ENCODE peak calls at places on chromosomes 13 and 19, in seven cellular contexts. G is PC-3, Y is GM23338, H is MM.1S, W is hepatocyte, Q is HCT116, L is SK-N-SH. I is an unnamed sample. For H3K9me2, the result is how much of the 10 kb centered on the place peaks cover.

GRCh38 chr13:110108348-110109139 is 198.4 kb downstream of the COL4A1 start:
- DNase-seq in G (peak), Y (peak), H (peak), W (peak), Q (peak), L (peak), I (no peak)

GRCh38 chr19:38614289-38614688 is 3.5 kb downstream of the MAP4K1 start:
- DNase-seq in G (no peak), Y (no peak), H (no peak), W (no peak), Q (no peak), L (no peak), I (no peak)

GRCh38 chr13:26881154-26881553 is 120.6 kb upstream of the GPR12 start:
- DNase-seq in G (peak), Y (no peak), H (no peak), W (no peak), Q (no peak), L (peak), I (no peak)

GRCh38 chr13:76812206-76812882 is 73.9 kb downstream of the KCTD12 start:
- DNase-seq in G (no peak), Y (no peak), H (no peak), W (peak), Q (no peak), L (peak), I (no peak)

GRCh38 chr19:5907216-5907615 is 2.5 kb downstream of the VMAC start:
- DNase-seq in G (no peak), Y (no peak), H (no peak), W (no peak), Q (no peak), L (no peak), I (no peak)

GRCh38 chr19:48419158-48419920 is 25.9 kb downstream of the GRIN2D start:
- DNase-seq in G (peak), Y (peak), H (peak), W (no peak), Q (no peak), L (peak), I (peak)

GRCh38 chr19:38304866-38305429 is 897 bp downstream of the C19orf33 start:
- DNase-seq in G (peak), Y (peak), H (no peak), W (peak), Q (peak), L (peak), I (no peak)

GRCh38 chr19:30156646-30157045 is 214.6 kb downstream of the URI1 start:
- DNase-seq in G (no peak), Y (no peak), H (no peak), W (no peak), Q (no peak), L (no peak), I (no peak)

GRCh38 chr19:55172741-55173140 is 6.3 kb upstream of the DNAAF3 start:
- DNase-seq in G (peak), Y (no peak), H (no peak), W (no peak), Q (no peak), L (no peak), I (no peak)

GRCh38 chr13:97403893-97404683 is 29.9 kb upstream of the RAP2A start:
- DNase-seq in G (peak), Y (no peak), H (no peak), W (no peak), Q (no peak), L (no peak), I (no peak)

GRCh38 chr13:38002596-38002995 is 133.0 kb upstream of the TRPC4 start:
- DNase-seq in G (peak), Y (no peak), H (no peak), W (no peak), Q (no peak), L (no peak), I (no peak)

GRCh38 chr13:98033277-98034247 is 80.1 kb downstream of the IPO5 start:
- DNase-seq in G (peak), Y (peak), H (no peak), W (peak), Q (peak), L (peak), I (no peak)

GRCh38 chr19:48752511-48753365 is at the start of gene FUT1:
- DNase-seq in G (peak), Y (peak), H (peak), W (peak), Q (peak), L (peak), I (peak)

GRCh38 chr19:3668331-3669133 is 31.7 kb downstream of the PIP5K1C start:
- DNase-seq in G (no peak), Y (no peak), H (no peak), W (peak), Q (no peak), L (no peak), I (no peak)

GRCh38 chr13:105452895-105453294 is 1082.6 kb downstream of the EFNB2 start:
- DNase-seq in G (peak), Y (no peak), H (no peak), W (no peak), Q (no peak), L (no peak), I (no peak)

GRCh38 chr13:27792393-27793218 is at the start of gene GSX1:
- DNase-seq in G (peak), Y (peak), H (no peak), W (peak), Q (no peak), L (no peak), I (no peak)

DNA sequence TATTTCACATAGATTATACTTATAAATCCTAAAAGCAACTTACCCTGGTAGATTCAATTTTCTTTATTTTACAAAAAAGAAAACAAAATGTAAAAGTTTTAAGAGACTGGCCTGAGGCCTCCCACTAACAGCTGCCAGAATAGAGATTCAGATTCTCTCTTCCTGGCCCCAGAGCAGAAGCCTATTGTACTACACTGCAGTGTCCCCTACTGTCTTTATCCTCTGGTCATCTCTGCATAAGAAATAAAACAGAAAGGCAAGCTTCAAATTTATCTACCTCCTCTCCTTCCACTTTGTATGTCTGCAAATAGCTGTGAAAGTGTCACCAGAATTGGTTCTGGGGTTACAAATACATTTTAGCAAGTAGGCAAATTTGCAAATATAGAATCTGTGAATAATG is 1004.1 kb upstream of the PCDH9 start:
- DNase-seq in G (peak), Y (peak), H (no peak), W (peak), Q (no peak), L (peak), I (no peak)
- H3K9me2 ChIP-seq in G (under half), Y (under half), H (under half), W (under half), Q (under half), L (under half), I (under half)

DNA sequence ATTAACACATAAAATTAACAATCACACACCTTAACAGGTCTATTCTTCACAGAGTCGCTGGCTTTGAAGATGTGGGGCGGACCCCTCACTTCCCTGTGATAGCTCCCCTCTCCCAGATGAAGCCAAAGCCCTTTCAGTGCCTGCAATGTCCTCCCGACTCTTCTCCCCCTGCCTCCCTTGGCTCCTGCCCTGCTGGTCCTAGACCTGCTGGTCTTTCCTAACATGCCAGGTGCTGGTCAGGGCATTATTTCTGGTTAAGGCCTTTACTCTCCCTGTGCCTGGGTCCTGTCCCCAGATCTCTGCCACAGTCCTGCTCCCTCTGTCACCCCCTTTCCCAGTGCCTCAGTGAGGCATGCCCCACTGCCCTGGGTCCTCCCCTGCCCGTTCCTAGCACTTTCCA is 12.2 kb downstream of the ERICH6B start:
- DNase-seq in G (no peak), Y (no peak), H (no peak), W (no peak), Q (no peak), L (no peak), I (no peak)
- TF ChIP-seq EZH2phosphoT487 in G (no peak), Y (no peak), H (no peak), W (no peak), Q (no peak), L (no peak), I (no peak)

GRCh38 chr19:45056831-45057230 is 18.0 kb downstream of the CLASRP start:
- DNase-seq in G (no peak), Y (no peak), H (no peak), W (no peak), Q (no peak), L (no peak), I (peak)

GRCh38 chr19:45061965-45062364 is 14.3 kb downstream of the ZNF296 start:
- DNase-seq in G (no peak), Y (no peak), H (no peak), W (no peak), Q (no peak), L (peak), I (no peak)

GRCh38 chr19:45057444-45057843 is 18.6 kb downstream of the CLASRP start:
- DNase-seq in G (no peak), Y (no peak), H (no peak), W (no peak), Q (no peak), L (no peak), I (no peak)

GRCh38 chr19:45058622-45059159 is 17.6 kb downstream of the ZNF296 start:
- DNase-seq in G (no peak), Y (no peak), H (no peak), W (no peak), Q (no peak), L (no peak), I (no peak)

GRCh38 chr19:45059258-45059965 is 16.9 kb downstream of the ZNF296 start:
- DNase-seq in G (peak), Y (peak), H (peak), W (peak), Q (peak), L (peak), I (peak)
- TF ChIP-seq CTCF in G (peak), Y (peak), H (peak), W (peak), Q (peak), L (peak), I (peak)

DNA sequence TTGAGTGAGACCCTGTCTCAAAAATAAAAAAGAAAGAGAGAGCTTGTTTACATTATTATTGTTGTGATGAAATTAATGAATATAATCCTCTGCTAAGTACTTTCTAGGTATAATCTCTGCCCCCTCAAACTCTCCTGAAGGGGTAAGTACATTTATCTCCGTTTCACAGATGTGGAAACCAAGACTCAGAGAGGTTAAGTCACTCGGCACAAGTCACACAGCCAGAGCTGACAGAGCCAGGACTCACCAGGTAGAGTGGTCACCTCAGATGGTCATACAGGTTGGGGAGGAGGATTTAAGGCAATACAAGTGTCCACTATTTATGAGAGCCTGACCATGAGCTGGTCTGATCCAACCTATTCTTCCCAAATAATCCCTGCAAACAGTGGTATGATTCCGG is 15.2 kb upstream of the LYPD3 start:
- DNase-seq in G (no peak), Y (no peak), H (no peak), W (no peak), Q (no peak), L (no peak), I (no peak)
- H3K9me2 ChIP-seq in G (under half), Y (under half), H (under half), W (under half), Q (under half), L (under half), I (under half)

GRCh38 chr13:31627097-31627496 is 112.2 kb upstream of the RXFP2 start:
- DNase-seq in G (no peak), Y (no peak), H (no peak), W (no peak), Q (no peak), L (no peak), I (no peak)

GRCh38 chr13:31625115-31625514 is 114.2 kb upstream of the RXFP2 start:
- DNase-seq in G (peak), Y (no peak), H (no peak), W (no peak), Q (no peak), L (no peak), I (no peak)

GRCh38 chr13:31631071-31631470 is 108.3 kb upstream of the RXFP2 start:
- DNase-seq in G (no peak), Y (no peak), H (no peak), W (no peak), Q (no peak), L (no peak), I (no peak)

GRCh38 chr13:31631716-31632115 is 107.6 kb upstream of the RXFP2 start:
- DNase-seq in G (no peak), Y (peak), H (no peak), W (no peak), Q (no peak), L (no peak), I (no peak)

GRCh38 chr13:31629085-31629785 is 110.1 kb upstream of the RXFP2 start:
- DNase-seq in G (peak), Y (no peak), H (no peak), W (no peak), Q (no peak), L (no peak), I (no peak)
- TF ChIP-seq EZH2phosphoT487 in G (no peak), Y (no peak), H (no peak), W (no peak), Q (no peak), L (no peak), I (no peak)